ENCODE peak calls at places on chromosomes 3 and 15, in nine cellular contexts. F is H9, M is transverse colon, J is lower lobe of right lung, P is B cell, O is mucosa of descending colon, Z is AG09319, G is heart left ventricle, Q is endothelial cell. R is an unnamed sample.

GRCh38 chr15:74540135-74540760 is 772 bp upstream of the ARID3B start:
- DNase-seq in F (no peak), M (no peak), J (no peak), P (no peak), O (no peak), Z (no peak), G (no peak), Q (no peak), R (no peak)

GRCh38 chr15:91484141-91484540 is 369.4 kb upstream of the SLCO3A1 start:
- DNase-seq in F (no peak), M (no peak), J (no peak), P (no peak), O (no peak), Z (no peak), G (no peak), Q (no peak), R (no peak)

GRCh38 chr15:84142888-84143337 is 92.7 kb upstream of the GOLGA6L4 start:
- DNase-seq in F (peak), M (peak), J (peak), P (peak), O (peak), Z (peak), G (no peak), Q (peak), R (peak)

GRCh38 chr15:84818221-84819131 is 1.3 kb downstream of the ALPK3 start:
- DNase-seq in F (peak), M (no peak), J (no peak), P (no peak), O (no peak), Z (no peak), G (no peak), Q (peak), R (peak)

GRCh38 chr3:72346526-72346926 is 501.7 kb downstream of the SHQ1 start:
- DNase-seq in F (no peak), M (no peak), J (no peak), P (no peak), O (no peak), Z (peak), G (no peak), Q (no peak), R (no peak)

GRCh38 chr3:70990723-70991122 is 592.8 kb downstream of the FOXP1 start:
- DNase-seq in F (no peak), M (no peak), J (no peak), P (no peak), O (no peak), Z (no peak), G (no peak), Q (no peak), R (no peak)

GRCh38 chr3:159896543-159896942 is 92.1 kb upstream of the IL12A start:
- DNase-seq in F (no peak), M (no peak), J (no peak), P (no peak), O (no peak), Z (no peak), G (no peak), Q (no peak), R (no peak)

GRCh38 chr3:194470615-194471014 is 16.2 kb downstream of the ATP13A3 start:
- DNase-seq in F (no peak), M (no peak), J (no peak), P (no peak), O (no peak), Z (no peak), G (no peak), Q (no peak), R (no peak)

GRCh38 chr3:126034481-126035361 is 49.2 kb downstream of the SLC41A3 start:
- DNase-seq in F (peak), M (no peak), J (no peak), P (no peak), O (no peak), Z (no peak), G (no peak), Q (no peak), R (no peak)

GRCh38 chr3:30688776-30689175 is 82.4 kb downstream of the TGFBR2 start:
- DNase-seq in F (no peak), M (peak), J (no peak), P (no peak), O (peak), Z (no peak), G (no peak), Q (no peak), R (no peak)

GRCh38 chr3:111750278-111750884 is 108.7 kb upstream of the PHLDB2 start:
- DNase-seq in F (no peak), M (no peak), J (no peak), P (no peak), O (no peak), Z (no peak), G (no peak), Q (no peak), R (no peak)

GRCh38 chr3:123684636-123685035 is 99.8 kb upstream of the HACD2 start:
- DNase-seq in F (no peak), M (no peak), J (no peak), P (no peak), O (no peak), Z (no peak), G (no peak), Q (no peak), R (no peak)

GRCh38 chr3:139202226-139202958 is 141.4 kb upstream of the MRPS22 start:
- DNase-seq in F (peak), M (peak), J (no peak), P (no peak), O (peak), Z (no peak), G (no peak), Q (peak), R (peak)

GRCh38 chr3:156226676-156227420 is 106.5 kb downstream of the KCNAB1 start:
- DNase-seq in F (no peak), M (no peak), J (no peak), P (no peak), O (no peak), Z (no peak), G (no peak), Q (no peak), R (no peak)

GRCh38 chr15:78873796-78874761 is 1.4 kb downstream of the MORF4L1 start:
- DNase-seq in F (no peak), M (peak), J (no peak), P (no peak), O (peak), Z (no peak), G (no peak), Q (no peak), R (peak)

GRCh38 chr3:34102290-34102689 is 303.9 kb downstream of the PDCD6IP start:
- DNase-seq in F (no peak), M (no peak), J (no peak), P (no peak), O (no peak), Z (no peak), G (no peak), Q (no peak), R (no peak)

GRCh38 chr3:48402907-48403306 is 27.0 kb downstream of the PLXNB1 start:
- DNase-seq in F (no peak), M (no peak), J (no peak), P (no peak), O (no peak), Z (no peak), G (no peak), Q (peak), R (no peak)

GRCh38 chr3:83226751-83227150 is 1465.3 kb upstream of the GBE1 start:
- DNase-seq in F (no peak), M (no peak), J (no peak), P (no peak), O (no peak), Z (no peak), G (no peak), Q (no peak), R (no peak)

GRCh38 chr15:47769166-47769565 is 51.9 kb downstream of the SEMA6D start:
- DNase-seq in F (no peak), M (no peak), J (no peak), P (no peak), O (no peak), Z (no peak), G (no peak), Q (no peak), R (no peak)

GRCh38 chr3:49428697-49429100 is 425 bp downstream of the NICN1 start:
- DNase-seq in F (no peak), M (no peak), J (no peak), P (no peak), O (no peak), Z (no peak), G (no peak), Q (no peak), R (no peak)

GRCh38 chr3:39637807-39638206 is 170.3 kb downstream of the MOBP start:
- DNase-seq in F (no peak), M (no peak), J (no peak), P (no peak), O (no peak), Z (no peak), G (no peak), Q (no peak), R (peak)
- TF ChIP-seq CTCF in F (peak), M (no peak), J (no peak), P (no peak), O (no peak), Z (no peak), G (no peak), Q (no peak), R (no peak)

DNA sequence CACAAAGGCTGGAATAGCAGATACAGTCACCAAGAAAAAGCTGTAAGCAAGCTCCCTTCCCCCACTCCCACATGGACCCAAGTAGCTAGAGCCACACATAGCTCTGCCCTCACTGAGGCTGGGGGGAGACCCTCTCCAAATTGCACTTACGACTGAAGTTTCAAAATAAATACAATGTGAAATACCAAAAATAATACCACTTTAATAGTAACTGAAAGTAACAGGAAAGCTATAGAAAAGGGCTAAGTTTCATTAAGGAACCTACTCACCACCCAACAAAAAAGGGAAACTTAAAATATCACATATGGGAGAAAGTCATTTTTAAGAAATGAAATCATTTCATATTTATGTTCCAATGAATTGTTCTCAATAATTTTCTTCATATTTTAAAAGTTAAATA is 130.5 kb upstream of the UBE2E2 start:
- DNase-seq in F (no peak), M (no peak), J (no peak), P (no peak), O (no peak), Z (no peak), G (no peak), Q (no peak), R (no peak)
- TF ChIP-seq CTCF in F (no peak), M (no peak), J (no peak), P (no peak), O (no peak), Z (no peak), G (no peak), Q (no peak), R (no peak)

GRCh38 chr15:30878515-30878914 is 25.2 kb upstream of the FAN1 start:
- DNase-seq in F (no peak), M (no peak), J (no peak), P (no peak), O (no peak), Z (no peak), G (no peak), Q (no peak), R (no peak)
- TF ChIP-seq CTCF in F (no peak), M (no peak), J (no peak), P (no peak), O (no peak), Z (no peak), G (no peak), Q (no peak), R (no peak)

DNA sequence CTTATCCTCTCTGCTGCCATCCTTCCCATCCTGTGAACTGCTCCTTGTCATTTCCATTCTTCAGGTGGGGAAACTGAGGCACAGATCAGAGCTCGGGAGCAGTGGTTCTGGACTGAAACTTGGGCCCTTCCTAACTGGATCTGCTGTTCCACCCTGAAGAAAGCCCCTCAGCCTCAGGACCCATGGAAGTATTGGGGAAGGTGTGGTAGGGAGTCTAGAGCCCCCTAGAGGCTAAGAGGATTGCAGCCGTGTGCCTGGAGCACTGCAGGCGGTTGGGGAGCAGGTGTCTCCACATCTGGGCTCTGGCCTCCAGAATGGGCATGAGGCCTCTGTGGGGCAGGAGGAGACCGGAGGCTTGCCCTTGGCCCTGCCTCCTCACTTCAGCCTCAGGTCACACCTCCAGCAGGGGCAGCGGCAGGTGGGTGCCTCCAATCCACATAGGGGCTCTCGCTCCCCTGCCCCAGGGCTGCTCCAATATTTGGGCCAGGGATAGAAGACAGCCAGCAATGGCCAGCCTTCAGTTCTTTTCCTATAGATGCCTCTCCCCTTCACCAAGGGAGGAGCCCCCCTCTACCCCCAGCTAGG is 28.1 kb downstream of the DNAJB8 start:
- DNase-seq in F (peak), M (no peak), J (no peak), P (no peak), O (peak), Z (no peak), G (no peak), Q (no peak), R (no peak)
- TF ChIP-seq CTCF in F (peak), M (no peak), J (peak), P (no peak), O (no peak), Z (peak), G (no peak), Q (peak), R (peak)

DNA sequence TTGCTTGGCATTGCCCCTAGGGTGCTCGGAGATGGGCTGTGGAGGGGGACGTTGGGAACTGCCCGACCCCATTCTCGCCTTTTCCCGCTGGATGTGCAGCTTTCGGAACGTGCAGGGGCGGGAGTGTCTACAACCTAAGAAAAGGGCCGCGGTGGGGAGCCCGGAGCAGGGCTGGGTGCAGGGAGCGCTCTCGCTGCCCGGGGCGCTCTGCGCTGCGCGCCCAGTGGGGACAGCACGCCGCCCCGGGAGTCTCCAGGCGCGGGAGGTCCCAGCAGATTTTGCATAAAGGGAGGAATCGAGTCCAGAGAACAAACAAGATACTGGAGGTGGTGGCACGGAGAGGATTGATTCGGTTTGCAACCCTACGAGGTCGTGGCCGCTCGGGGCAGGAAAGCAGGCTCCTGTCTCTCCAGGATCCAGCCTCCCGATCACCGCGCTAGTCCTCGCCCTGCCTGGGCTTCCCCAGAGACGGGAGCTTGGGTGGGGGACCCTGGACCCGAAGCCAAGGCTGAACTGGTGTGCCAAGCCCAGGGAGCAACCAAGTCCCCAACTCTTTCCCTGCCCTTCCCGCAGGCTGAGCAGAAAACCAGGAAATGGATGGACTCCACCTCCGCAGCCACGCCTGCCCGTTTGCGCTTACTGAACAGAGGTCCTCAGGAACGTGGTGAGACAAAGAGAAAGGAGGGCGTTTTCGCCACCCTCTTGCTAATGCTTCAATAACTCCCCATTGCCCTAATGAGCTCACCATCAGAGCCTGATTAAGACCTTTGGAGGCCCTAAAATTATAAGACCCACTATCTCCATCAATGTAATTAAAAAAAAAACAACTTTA is 59.7 kb downstream of the NOX5 start:
- DNase-seq in F (peak), M (peak), J (peak), P (no peak), O (peak), Z (no peak), G (peak), Q (peak), R (peak)
- TF ChIP-seq CTCF in F (no peak), M (no peak), J (no peak), P (no peak), O (no peak), Z (no peak), G (no peak), Q (no peak), R (no peak)

R was measured in Calu3.